ENCODE peak calls at places on chromosomes 4 and X, in four cellular contexts. M, R, N and T are unnamed samples.

GRCh38 chr4:173091362-173091761 is 77.2 kb upstream of the GALNT7 start:
- DNase-seq in N (no peak), M (no peak), R (no peak), T (no peak)

GRCh38 chrX:135981662-135982061 is 3.6 kb upstream of the SLC9A6 start:
- DNase-seq in M (no peak), R (no peak), N (no peak), T (no peak)

GRCh38 chr4:139767168-139767567 is 101.5 kb downstream of the MGST2 start:
- DNase-seq in M (no peak), N (no peak), R (no peak), T (no peak)

GRCh38 chrX:135596495-135596894 is 76.0 kb downstream of the INTS6L start:
- DNase-seq in N (peak; percentile 2), R (no peak), M (peak; percentile 55), T (peak; percentile 75)

GRCh38 chrX:136260801-136261200 is 9.6 kb upstream of the MAP7D3 start:
- DNase-seq in R (no peak), N (no peak), M (no peak), T (no peak)

GRCh38 chr4:140686799-140687198 is 69.4 kb downstream of the TBC1D9 start:
- DNase-seq in R (no peak), N (no peak), M (no peak), T (no peak)

GRCh38 chr4:94558392-94558920 is 106.7 kb downstream of the PDLIM5 start:
- DNase-seq in M (no peak), N (no peak), R (no peak), T (no peak)

GRCh38 chr4:25797136-25797535 is 65.7 kb downstream of the SEL1L3 start:
- DNase-seq in N (no peak), M (no peak), R (no peak), T (no peak)

GRCh38 chrX:17500145-17500579 is 125.2 kb downstream of the NHS start:
- DNase-seq in M (no peak), R (no peak), N (no peak), T (no peak)

GRCh38 chrX:31168596-31168995 is 96.8 kb upstream of the FTHL17 start:
- DNase-seq in N (no peak), M (no peak), R (peak; percentile 51), T (no peak)

GRCh38 chr4:74378573-74378972 is 13.6 kb downstream of the EREG start:
- DNase-seq in N (no peak), M (no peak), R (no peak), T (no peak)

GRCh38 chr4:3029464-3029863 is 44.9 kb downstream of the HTT-AS start:
- DNase-seq in R (no peak), M (no peak), N (no peak), T (no peak)

GRCh38 chrX:110061138-110061537 is 58.2 kb downstream of the TMEM164 start:
- DNase-seq in R (no peak), M (no peak), N (no peak), T (no peak)

GRCh38 chr4:188289531-188289930 is 150.3 kb downstream of the TRIML1 start:
- DNase-seq in M (no peak), R (no peak), N (no peak), T (no peak)

GRCh38 chrX:143664302-143664701 is 28.4 kb upstream of the SLITRK4 start:
- DNase-seq in R (no peak), N (no peak), M (peak; percentile 5), T (no peak)

GRCh38 chr4:53436251-53436650 is 58.8 kb downstream of the FIP1L1 start:
- DNase-seq in N (no peak), M (no peak), R (no peak), T (no peak)

GRCh38 chr4:168832746-168833575 is 177.1 kb downstream of the CBR4 start:
- DNase-seq in M (no peak), N (no peak), R (no peak), T (peak; percentile 21)

GRCh38 chr4:56630876-56631666 is 50.0 kb downstream of the HOPX start:
- DNase-seq in M (no peak), R (no peak), N (no peak), T (no peak)

GRCh38 chrX:154486052-154486395 is 391 bp downstream of the UBL4A start:
- DNase-seq in M (peak; percentile 35), R (no peak), N (no peak), T (no peak)

GRCh38 chrX:48971325-48972213 is at the start of gene KCND1:
- DNase-seq in N (no peak), M (peak; percentile 49), R (no peak), T (no peak)

GRCh38 chr4:3867403-3868100 is 101.4 kb downstream of the ADRA2C start:
- DNase-seq in N (no peak), M (no peak), R (no peak), T (no peak)

GRCh38 chrX:2521927-2522386 is 21.2 kb upstream of the DHRSX start:
- DNase-seq in R (no peak), M (no peak), N (no peak), T (no peak)

GRCh38 chr4:47913858-47914218 is 545 bp downstream of the NFXL1 start:
- DNase-seq in N (peak; percentile 13), R (no peak), M (peak; percentile 34), T (peak; percentile 12)

GRCh38 chr4:8110071-8110986 is 48.3 kb downstream of the ABLIM2 start:
- DNase-seq in M (peak; percentile 52), R (no peak), N (peak; percentile 21), T (no peak)

GRCh38 chrX:129743835-129744234 is 5.1 kb downstream of the XPNPEP2 start:
- DNase-seq in N (no peak), M (no peak), R (no peak), T (no peak)

GRCh38 chr4:70913947-70914445 is 11.8 kb downstream of the MOB1B start:
- DNase-seq in R (no peak), N (no peak), M (no peak), T (no peak)

GRCh38 chrX:13377537-13377936 is 57.7 kb upstream of the ATXN3L start:
- DNase-seq in M (no peak), R (no peak), N (no peak), T (no peak)

GRCh38 chr4:25750874-25751273 is 95.2 kb downstream of the SLC34A2 start:
- DNase-seq in R (no peak), N (no peak), M (no peak), T (no peak)

GRCh38 chr4:15648600-15648999 is 6.6 kb downstream of the FBXL5 start:
- DNase-seq in M (no peak), R (no peak), N (no peak), T (no peak)

GRCh38 chrX:17082831-17083230 is 136.4 kb downstream of the REPS2 start:
- DNase-seq in N (peak; percentile 9), R (no peak), M (peak; percentile 10), T (peak; percentile 49)

GRCh38 chrX:40646489-40647306 is 663 bp downstream of the CXorf38 start:
- DNase-seq in R (no peak), M (peak; percentile 71), N (no peak), T (peak; percentile 35)
- TF ChIP-seq FOXK2 in R (no peak), M (no peak), N (no peak), T (no peak)

GRCh38 chr4:152424980-152425379 is 110.9 kb downstream of the FBXW7 start:
- DNase-seq in R (no peak), N (no peak), M (no peak), T (no peak)
- TF ChIP-seq FOXK2 in R (no peak), N (no peak), M (no peak), T (no peak)

GRCh38 chr4:37802068-37802666 is 24.3 kb upstream of the PGM2 start:
- DNase-seq in R (no peak), M (peak; percentile 11), N (peak; percentile 78), T (peak; percentile 46)
- TF ChIP-seq FOXK2 in R (no peak), M (no peak), N (no peak), T (no peak)

GRCh38 chr4:142141201-142141600 is 504.8 kb downstream of the IL15 start:
- DNase-seq in M (no peak), N (no peak), R (no peak), T (no peak)

GRCh38 chr4:142144813-142145212 is 508.4 kb downstream of the IL15 start:
- DNase-seq in R (no peak), M (no peak), N (no peak), T (no peak)

DNA sequence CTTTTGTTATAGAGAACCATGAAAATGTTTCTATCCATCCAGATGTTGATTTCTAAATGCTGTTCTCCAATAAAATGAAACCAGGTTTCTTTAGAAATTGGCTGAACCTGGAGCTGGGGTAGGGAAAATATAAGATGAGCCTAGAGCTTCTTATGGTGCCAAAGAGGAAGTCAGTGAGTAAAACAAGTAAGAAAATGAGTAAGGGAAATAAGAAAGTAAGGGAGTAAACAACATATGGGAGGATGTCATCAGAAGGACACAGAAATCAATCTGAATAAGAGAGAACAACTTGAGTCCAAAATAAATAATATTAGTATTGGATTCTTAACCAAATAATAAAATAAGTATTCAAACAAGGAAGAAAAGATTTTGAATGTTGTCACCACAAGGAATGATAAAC is 506.0 kb downstream of the IL15 start:
- DNase-seq in M (no peak), R (no peak), N (no peak), T (no peak)
- TF ChIP-seq FOXK2 in M (no peak), R (no peak), N (no peak), T (no peak)

GRCh38 chrX:138946941-138947340 is 235.4 kb upstream of the FGF13 start:
- DNase-seq in M (no peak), R (no peak), N (no peak), T (no peak)

DNA sequence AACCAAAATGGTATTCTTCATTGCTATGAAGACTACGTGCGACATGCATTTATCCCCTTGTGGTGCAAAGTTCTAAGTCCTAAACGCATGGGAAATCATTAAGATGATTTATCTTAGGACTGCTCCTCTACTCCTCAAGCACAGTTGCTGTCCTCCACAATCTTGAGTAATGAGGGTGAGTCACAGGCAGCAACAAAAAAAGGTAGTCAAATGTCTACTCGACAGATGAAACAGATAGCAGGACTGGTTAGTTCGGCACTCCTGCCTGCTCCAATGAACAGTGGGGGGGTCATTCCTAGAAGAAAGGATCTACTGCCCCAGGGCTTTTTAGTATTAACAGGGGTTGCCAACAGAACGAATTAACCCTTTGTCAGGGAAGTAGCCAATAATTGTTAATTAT is 233.7 kb upstream of the FGF13 start:
- DNase-seq in M (no peak), N (no peak), R (no peak), T (no peak)
- TF ChIP-seq FOXK2 in M (no peak), N (no peak), R (no peak), T (no peak)

GRCh38 chrX:103066606-103067005 is 2.6 kb upstream of the BEX1 start:
- DNase-seq in R (no peak), N (no peak), M (no peak), T (no peak)
- TF ChIP-seq FOXK2 in R (no peak), N (no peak), M (no peak), T (no peak)